ENCODE peak calls at places on chromosomes 6 and 20, in seven cellular contexts. One of them, this sample, is unnamed. For H3K36me3, the result is how much of the 10 kb centered on the place peaks cover.

GRCh38 chr6:40181367-40181766 is 247.1 kb upstream of the MOCS1 start:
- DNase-seq in HepG2: no peak
- DNase-seq in tibial artery: no peak
- DNase-seq in GM23248: no peak
- DNase-seq in heart left ventricle: no peak
- DNase-seq in aorta: no peak
- DNase-seq in small intestine: no peak
- DNase-seq in this sample: no peak

GRCh38 chr6:119608994-119609393 is 259.4 kb upstream of the MAN1A1 start:
- DNase-seq in HepG2: no peak
- DNase-seq in tibial artery: no peak
- DNase-seq in GM23248: no peak
- DNase-seq in heart left ventricle: no peak
- DNase-seq in aorta: no peak
- DNase-seq in small intestine: no peak
- DNase-seq in this sample: no peak

GRCh38 chr20:48919882-48920526 is 1.5 kb upstream of the ARFGEF2 start:
- DNase-seq in HepG2: peak
- DNase-seq in tibial artery: no peak
- DNase-seq in GM23248: no peak
- DNase-seq in heart left ventricle: no peak
- DNase-seq in aorta: no peak
- DNase-seq in small intestine: peak
- DNase-seq in this sample: no peak

GRCh38 chr6:51959744-51960383 is 127.5 kb downstream of the PKHD1 start:
- DNase-seq in HepG2: peak
- DNase-seq in tibial artery: peak
- DNase-seq in GM23248: peak
- DNase-seq in heart left ventricle: peak
- DNase-seq in aorta: peak
- DNase-seq in small intestine: peak
- DNase-seq in this sample: no peak

GRCh38 chr6:146974346-146974745 is 229.9 kb upstream of the STXBP5 start:
- DNase-seq in HepG2: no peak
- DNase-seq in tibial artery: no peak
- DNase-seq in GM23248: no peak
- DNase-seq in heart left ventricle: no peak
- DNase-seq in aorta: no peak
- DNase-seq in small intestine: no peak
- DNase-seq in this sample: no peak

GRCh38 chr6:44850367-44850766 is 462.9 kb downstream of the CDC5L start:
- DNase-seq in HepG2: no peak
- DNase-seq in tibial artery: no peak
- DNase-seq in GM23248: no peak
- DNase-seq in heart left ventricle: no peak
- DNase-seq in aorta: no peak
- DNase-seq in small intestine: no peak
- DNase-seq in this sample: no peak

GRCh38 chr6:87922947-87923330 is 124.7 kb upstream of the SPACA1 start:
- DNase-seq in HepG2: no peak
- DNase-seq in tibial artery: no peak
- DNase-seq in GM23248: no peak
- DNase-seq in heart left ventricle: no peak
- DNase-seq in aorta: no peak
- DNase-seq in small intestine: no peak
- DNase-seq in this sample: no peak

GRCh38 chr6:18266524-18266908 is 2.2 kb upstream of the DEK start:
- DNase-seq in HepG2: no peak
- DNase-seq in tibial artery: no peak
- DNase-seq in GM23248: no peak
- DNase-seq in heart left ventricle: no peak
- DNase-seq in aorta: no peak
- DNase-seq in small intestine: no peak
- DNase-seq in this sample: no peak

GRCh38 chr6:98946877-98947410 is 802 bp downstream of the FBXL4 start:
- DNase-seq in HepG2: no peak
- DNase-seq in tibial artery: peak
- DNase-seq in GM23248: peak
- DNase-seq in heart left ventricle: no peak
- DNase-seq in aorta: peak
- DNase-seq in small intestine: peak
- DNase-seq in this sample: peak

GRCh38 chr6:38487423-38487822 is 152.3 kb downstream of the BTBD9 start:
- DNase-seq in HepG2: no peak
- DNase-seq in tibial artery: no peak
- DNase-seq in GM23248: no peak
- DNase-seq in heart left ventricle: no peak
- DNase-seq in aorta: no peak
- DNase-seq in small intestine: no peak
- DNase-seq in this sample: no peak

GRCh38 chr6:139540276-139540675 is 165.8 kb upstream of the CITED2 start:
- DNase-seq in HepG2: no peak
- DNase-seq in tibial artery: no peak
- DNase-seq in GM23248: peak
- DNase-seq in heart left ventricle: no peak
- DNase-seq in aorta: peak
- DNase-seq in small intestine: peak
- DNase-seq in this sample: peak

GRCh38 chr6:37477656-37478435 is 21.8 kb downstream of the CCDC167 start:
- DNase-seq in HepG2: no peak
- DNase-seq in tibial artery: no peak
- DNase-seq in GM23248: no peak
- DNase-seq in heart left ventricle: no peak
- DNase-seq in aorta: no peak
- DNase-seq in small intestine: no peak
- DNase-seq in this sample: no peak
- H3K36me3 ChIP-seq in HepG2: under half
- H3K36me3 ChIP-seq in tibial artery: half or more
- H3K36me3 ChIP-seq in GM23248: under half
- H3K36me3 ChIP-seq in heart left ventricle: half or more
- H3K36me3 ChIP-seq in aorta: under half
- H3K36me3 ChIP-seq in small intestine: under half
- H3K36me3 ChIP-seq in this sample: half or more

DNA sequence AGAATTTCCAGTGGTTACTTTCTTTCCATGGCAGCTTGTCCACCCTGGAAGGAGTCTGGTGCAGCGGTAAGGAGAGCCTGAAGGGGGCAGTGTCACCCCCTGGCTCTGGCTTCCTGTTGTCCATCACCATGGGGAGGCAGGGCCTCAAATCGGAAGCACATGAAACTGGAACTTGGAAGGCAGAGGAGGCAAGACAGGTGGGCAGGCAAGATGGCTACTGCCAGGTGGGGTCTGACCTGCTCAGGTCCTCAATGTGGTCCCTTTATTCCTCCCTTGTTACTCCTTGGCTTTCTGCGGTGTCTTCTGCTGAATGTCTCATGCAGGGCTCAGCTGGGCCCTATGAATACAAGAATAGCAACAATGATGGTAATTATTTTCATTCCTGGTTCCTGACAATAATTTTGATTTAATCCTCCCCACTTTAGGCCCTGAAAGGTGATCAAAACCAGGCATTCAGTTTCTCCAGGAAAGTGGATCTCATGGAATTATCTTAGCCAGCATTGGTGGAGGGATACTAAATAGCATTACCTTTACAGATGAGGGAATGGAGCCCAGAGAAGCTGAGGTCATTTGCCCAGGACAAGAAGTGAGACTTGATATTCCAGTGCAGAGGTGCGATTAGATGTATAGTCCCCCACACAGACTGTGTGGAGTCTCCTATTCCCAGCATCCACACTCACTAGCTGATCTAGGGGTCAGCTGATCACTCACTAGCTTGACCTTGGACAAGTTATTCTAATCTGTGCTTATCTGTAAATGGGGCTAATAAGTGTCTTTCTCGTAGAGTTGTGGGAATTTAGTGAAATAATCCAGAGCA is 17.6 kb upstream of the SNAI1 start:
- DNase-seq in HepG2: peak
- DNase-seq in tibial artery: no peak
- DNase-seq in GM23248: peak
- DNase-seq in heart left ventricle: peak
- DNase-seq in aorta: no peak
- DNase-seq in small intestine: peak
- DNase-seq in this sample: no peak
- H3K27ac ChIP-seq in HepG2: peak
- H3K27ac ChIP-seq in tibial artery: no peak
- H3K27ac ChIP-seq in GM23248: no peak
- H3K27ac ChIP-seq in heart left ventricle: no peak
- H3K27ac ChIP-seq in aorta: no peak
- H3K27ac ChIP-seq in small intestine: no peak
- H3K27ac ChIP-seq in this sample: no peak

GRCh38 chr20:34293589-34293988 is 9.6 kb downstream of the AHCY start:
- DNase-seq in HepG2: no peak
- DNase-seq in tibial artery: no peak
- DNase-seq in GM23248: no peak
- DNase-seq in heart left ventricle: no peak
- DNase-seq in aorta: no peak
- DNase-seq in small intestine: no peak
- DNase-seq in this sample: no peak

GRCh38 chr20:34294563-34294962 is 8.6 kb downstream of the AHCY start:
- DNase-seq in HepG2: no peak
- DNase-seq in tibial artery: no peak
- DNase-seq in GM23248: no peak
- DNase-seq in heart left ventricle: no peak
- DNase-seq in aorta: no peak
- DNase-seq in small intestine: no peak
- DNase-seq in this sample: no peak

GRCh38 chr20:34293119-34293518 is 10.0 kb downstream of the AHCY start:
- DNase-seq in HepG2: no peak
- DNase-seq in tibial artery: no peak
- DNase-seq in GM23248: no peak
- DNase-seq in heart left ventricle: no peak
- DNase-seq in aorta: no peak
- DNase-seq in small intestine: no peak
- DNase-seq in this sample: no peak

GRCh38 chr20:34290471-34290870 is 12.7 kb downstream of the AHCY start:
- DNase-seq in HepG2: no peak
- DNase-seq in tibial artery: no peak
- DNase-seq in GM23248: no peak
- DNase-seq in heart left ventricle: no peak
- DNase-seq in aorta: no peak
- DNase-seq in small intestine: no peak
- DNase-seq in this sample: no peak

DNA sequence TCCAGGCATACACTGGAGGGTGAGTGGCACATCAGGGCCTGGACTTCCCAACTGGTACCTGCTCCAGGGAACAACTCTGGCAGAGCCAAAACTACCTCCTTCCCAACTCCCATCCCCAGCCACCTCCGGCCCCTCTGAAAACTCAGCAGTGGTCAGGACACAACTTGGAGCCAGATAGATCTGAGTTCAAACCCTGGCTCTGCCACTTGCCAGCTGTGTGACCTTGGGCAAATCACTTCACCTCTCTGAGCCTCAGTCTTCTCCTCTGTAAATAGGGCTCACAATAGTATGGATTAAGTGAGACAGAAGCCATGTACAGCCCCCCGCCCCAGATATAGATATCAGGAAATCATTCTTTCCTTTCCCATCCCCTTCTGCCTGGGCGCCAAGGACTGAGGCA is 10.7 kb downstream of the AHCY start:
- DNase-seq in HepG2: no peak
- DNase-seq in tibial artery: no peak
- DNase-seq in GM23248: no peak
- DNase-seq in heart left ventricle: no peak
- DNase-seq in aorta: no peak
- DNase-seq in small intestine: no peak
- DNase-seq in this sample: no peak
- H3K36me3 ChIP-seq in HepG2: half or more
- H3K36me3 ChIP-seq in tibial artery: under half
- H3K36me3 ChIP-seq in GM23248: under half
- H3K36me3 ChIP-seq in heart left ventricle: half or more
- H3K36me3 ChIP-seq in aorta: under half
- H3K36me3 ChIP-seq in small intestine: under half
- H3K36me3 ChIP-seq in this sample: under half

DNA sequence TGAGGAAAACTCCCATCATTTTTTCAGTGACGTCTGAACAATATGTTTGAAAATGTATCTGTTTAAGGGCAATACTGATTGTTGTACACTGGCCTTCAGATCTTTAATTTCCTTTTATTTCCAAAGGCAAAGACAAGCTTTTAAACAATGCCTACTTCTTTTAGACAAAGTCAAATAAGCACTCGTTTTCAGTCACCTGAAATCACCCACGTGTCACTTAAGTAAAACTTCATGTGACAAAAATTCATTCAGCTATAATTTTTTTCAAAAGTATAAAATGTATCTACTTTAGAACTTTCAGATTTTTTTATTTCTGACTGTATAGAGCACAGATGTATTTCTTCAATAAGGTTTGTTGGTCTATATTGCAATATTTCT is 113.5 kb upstream of the BEND6 start:
- DNase-seq in HepG2: no peak
- DNase-seq in tibial artery: no peak
- DNase-seq in GM23248: no peak
- DNase-seq in heart left ventricle: no peak
- DNase-seq in aorta: no peak
- DNase-seq in small intestine: no peak
- DNase-seq in this sample: no peak
- H3K27ac ChIP-seq in HepG2: no peak
- H3K27ac ChIP-seq in tibial artery: peak
- H3K27ac ChIP-seq in GM23248: peak
- H3K27ac ChIP-seq in heart left ventricle: peak
- H3K27ac ChIP-seq in aorta: no peak
- H3K27ac ChIP-seq in small intestine: no peak
- H3K27ac ChIP-seq in this sample: no peak

GRCh38 chr20:56517211-56517610 is 7.3 kb upstream of the FAM209A start:
- DNase-seq in HepG2: no peak
- DNase-seq in tibial artery: no peak
- DNase-seq in GM23248: no peak
- DNase-seq in heart left ventricle: no peak
- DNase-seq in aorta: no peak
- DNase-seq in small intestine: no peak
- DNase-seq in this sample: no peak
- H3K36me3 ChIP-seq in HepG2: under half
- H3K36me3 ChIP-seq in tibial artery: half or more
- H3K36me3 ChIP-seq in GM23248: under half
- H3K36me3 ChIP-seq in heart left ventricle: half or more
- H3K36me3 ChIP-seq in aorta: under half
- H3K36me3 ChIP-seq in small intestine: under half
- H3K36me3 ChIP-seq in this sample: half or more

GRCh38 chr20:22568872-22569344 is 15.5 kb downstream of the FOXA2 start:
- DNase-seq in HepG2: no peak
- DNase-seq in tibial artery: no peak
- DNase-seq in GM23248: no peak
- DNase-seq in heart left ventricle: no peak
- DNase-seq in aorta: no peak
- DNase-seq in small intestine: no peak
- DNase-seq in this sample: no peak
- H3K27ac ChIP-seq in HepG2: no peak
- H3K27ac ChIP-seq in tibial artery: no peak
- H3K27ac ChIP-seq in GM23248: no peak
- H3K27ac ChIP-seq in heart left ventricle: no peak
- H3K27ac ChIP-seq in aorta: no peak
- H3K27ac ChIP-seq in small intestine: no peak
- H3K27ac ChIP-seq in this sample: no peak

This sample was measured in CD8-positive, alpha-beta T cell.